ENCODE peak calls at places on chromosomes 1 and 21, in ten cellular contexts. E, N, P, W, Y, L, H, S, X and B are unnamed samples.

GRCh38 chr1:205449750-205450443 is 5.9 kb downstream of the BLACAT1 start:
- DNase-seq in W (no peak), P (no peak), S (peak), L (peak), N (peak), H (no peak), E (no peak), Y (peak), X (no peak), B (no peak)

GRCh38 chr1:24696756-24697330 is 48.4 kb upstream of the CLIC4 start:
- DNase-seq in W (no peak), H (no peak), X (no peak), L (no peak), E (no peak), Y (no peak), S (no peak), N (no peak), P (no peak), B (no peak)

GRCh38 chr1:16630661-16631247 is 17.4 kb upstream of the NBPF1 start:
- DNase-seq in P (peak), Y (no peak), W (no peak), E (peak), X (peak), H (peak), N (no peak), S (no peak), L (no peak), B (peak)

GRCh38 chr1:183841950-183842816 is 37.3 kb downstream of the RGL1 start:
- DNase-seq in N (peak), Y (peak), H (no peak), S (no peak), W (peak), E (peak), P (no peak), X (peak), L (no peak), B (peak)

GRCh38 chr21:15000076-15000475 is 64.7 kb downstream of the NRIP1 start:
- DNase-seq in P (no peak), N (peak), S (no peak), L (no peak), Y (peak), X (no peak), E (no peak), W (no peak), H (no peak), B (no peak)

GRCh38 chr1:210364479-210364878 is 35.8 kb downstream of the HHAT start:
- DNase-seq in Y (no peak), X (no peak), L (peak), N (no peak), E (no peak), P (no peak), W (no peak), H (no peak), S (no peak), B (no peak)

GRCh38 chr21:26124421-26124833 is 46.1 kb downstream of the APP start:
- DNase-seq in W (no peak), L (no peak), X (no peak), E (no peak), N (peak), P (no peak), S (peak), Y (peak), H (no peak), B (no peak)

GRCh38 chr1:42259739-42260064 is 75.3 kb downstream of the FOXJ3 start:
- DNase-seq in L (no peak), E (no peak), X (no peak), Y (peak), W (no peak), H (no peak), S (no peak), N (no peak), P (no peak), B (no peak)

GRCh38 chr1:213138391-213138790 is 87.3 kb downstream of the RPS6KC1 start:
- DNase-seq in W (no peak), L (no peak), N (no peak), S (no peak), X (no peak), E (no peak), H (no peak), P (no peak), Y (no peak), B (no peak)

GRCh38 chr1:241464985-241465384 is 54.6 kb downstream of the FH start:
- DNase-seq in P (no peak), E (no peak), Y (no peak), S (peak), X (no peak), N (no peak), H (no peak), L (no peak), W (no peak), B (no peak)

GRCh38 chr1:209150114-209150513 is 433.4 kb upstream of the CAMK1G start:
- DNase-seq in Y (peak), P (no peak), L (no peak), S (peak), W (no peak), N (peak), X (no peak), E (peak), H (no peak), B (no peak)

GRCh38 chr1:232130815-232131474 is 499.0 kb downstream of the SIPA1L2 start:
- DNase-seq in P (no peak), Y (no peak), H (no peak), X (no peak), W (no peak), L (no peak), S (peak), E (no peak), N (no peak), B (no peak)

GRCh38 chr1:237591353-237591752 is 299.4 kb downstream of the ZP4 start:
- DNase-seq in P (no peak), H (no peak), E (no peak), L (no peak), W (no peak), S (no peak), N (no peak), Y (no peak), X (no peak), B (no peak)

GRCh38 chr1:180145446-180145845 is 9.2 kb upstream of the QSOX1 start:
- DNase-seq in Y (no peak), N (no peak), S (no peak), E (no peak), X (no peak), H (no peak), L (no peak), W (no peak), P (no peak), B (no peak)

GRCh38 chr1:53359934-53360276 is 32.0 kb upstream of the LRP8 start:
- DNase-seq in P (no peak), W (no peak), X (no peak), E (no peak), S (no peak), H (peak), Y (no peak), L (no peak), N (no peak), B (no peak)

GRCh38 chr1:9278585-9279153 is 14.0 kb upstream of the SPSB1 start:
- DNase-seq in Y (no peak), L (peak), S (no peak), E (no peak), H (no peak), N (no peak), X (no peak), P (no peak), W (no peak), B (no peak)

GRCh38 chr1:90381598-90381997 is 335.5 kb downstream of the BARHL2 start:
- DNase-seq in Y (no peak), E (no peak), W (no peak), N (no peak), L (no peak), H (no peak), S (no peak), X (no peak), P (no peak), B (no peak)

GRCh38 chr1:221381858-221382623 is 359.8 kb downstream of the DUSP10 start:
- DNase-seq in E (no peak), P (no peak), H (no peak), N (peak), W (no peak), S (peak), X (no peak), L (no peak), Y (no peak), B (no peak)

GRCh38 chr1:206021008-206021795 is 2.5 kb downstream of the CTSE start:
- DNase-seq in W (no peak), N (no peak), H (no peak), L (no peak), X (no peak), Y (no peak), E (no peak), S (no peak), P (no peak), B (no peak)

GRCh38 chr21:31343680-31344480 is at the start of gene TIAM1:
- DNase-seq in S (peak), L (peak), H (no peak), X (no peak), Y (peak), P (peak), N (peak), E (peak), W (peak), B (peak)

GRCh38 chr1:6011161-6011945 is 19.1 kb upstream of the NPHP4 start:
- DNase-seq in S (no peak), X (no peak), N (no peak), H (no peak), E (no peak), Y (no peak), W (no peak), L (no peak), P (no peak), B (no peak)

GRCh38 chr1:207502726-207503125 is 6.8 kb downstream of the CR1 start:
- DNase-seq in S (peak), N (no peak), H (no peak), Y (no peak), X (no peak), P (no peak), W (no peak), L (no peak), E (no peak), B (no peak)

GRCh38 chr1:155776414-155776813 is 80.6 kb downstream of the GON4L start:
- DNase-seq in X (no peak), L (no peak), E (no peak), Y (no peak), W (no peak), H (no peak), P (no peak), S (peak), N (peak), B (no peak)

GRCh38 chr1:102002057-102002456 is 5.3 kb upstream of the OLFM3 start:
- DNase-seq in E (no peak), P (no peak), L (no peak), X (no peak), H (no peak), Y (no peak), S (no peak), W (no peak), N (no peak), B (no peak)

DNA sequence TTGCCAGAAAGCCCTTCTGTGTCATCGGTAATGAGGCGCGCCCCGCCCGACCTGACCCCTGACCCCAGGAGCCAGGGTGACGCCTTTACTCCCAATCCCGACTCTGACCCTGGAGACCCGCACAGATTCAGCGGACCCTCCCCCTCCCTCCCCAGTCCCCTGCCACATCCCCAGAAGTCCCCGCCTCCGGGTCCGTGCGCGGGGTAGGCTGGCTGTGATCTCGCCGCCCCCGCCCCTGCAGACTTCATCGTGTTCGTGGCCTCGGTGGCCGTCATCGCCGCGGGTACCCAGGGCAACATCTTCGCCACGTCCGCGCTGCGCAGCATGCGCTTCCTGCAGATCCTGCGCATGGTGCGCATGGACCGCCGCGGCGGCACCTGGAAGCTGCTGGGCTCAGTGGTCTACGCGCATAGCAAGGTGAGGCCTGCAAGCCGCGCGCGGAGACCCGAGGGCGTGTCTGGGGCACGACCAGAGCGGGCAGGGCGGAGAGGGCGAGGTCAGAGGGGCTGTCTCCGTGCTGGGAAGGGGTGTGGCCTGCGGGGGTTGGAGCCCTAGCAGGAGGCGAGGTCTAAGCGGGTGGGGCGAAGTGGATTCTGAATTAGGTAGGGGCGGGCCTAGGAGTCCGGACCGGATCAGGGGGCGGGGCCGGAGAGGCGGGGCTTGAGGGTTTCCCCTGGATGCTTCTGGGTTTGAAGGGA is 34.8 kb downstream of the KCNQ4 start:
- DNase-seq in H (peak), P (no peak), N (no peak), X (peak), L (peak), W (peak), Y (no peak), E (peak), S (peak), B (no peak)
- H3K4me3 ChIP-seq in H (peak), P (peak), N (peak), X (peak), L (no peak), W (peak), Y (peak), E (no peak), S (peak), B (no peak)

GRCh38 chr1:27153927-27154358 is 982 bp downstream of the SLC9A1 start:
- DNase-seq in X (no peak), W (no peak), L (no peak), S (no peak), H (no peak), Y (no peak), P (no peak), N (no peak), E (no peak), B (no peak)

GRCh38 chr1:27150641-27151040 is 4.3 kb downstream of the SLC9A1 start:
- DNase-seq in X (no peak), N (no peak), L (no peak), Y (no peak), S (no peak), H (no peak), W (no peak), P (no peak), E (no peak), B (no peak)

GRCh38 chr1:27152829-27153548 is 1.9 kb downstream of the SLC9A1 start:
- DNase-seq in S (no peak), W (no peak), H (no peak), Y (no peak), P (no peak), E (no peak), N (no peak), X (no peak), L (no peak), B (no peak)

GRCh38 chr1:27153549-27153886 is 1.4 kb downstream of the SLC9A1 start:
- DNase-seq in S (no peak), W (no peak), P (no peak), N (peak), H (no peak), Y (peak), X (no peak), E (no peak), L (peak), B (no peak)

GRCh38 chr1:27152004-27152828 is 2.7 kb downstream of the SLC9A1 start:
- DNase-seq in E (peak), X (no peak), P (no peak), L (peak), S (no peak), N (peak), W (no peak), Y (no peak), H (no peak), B (no peak)
- H3K27ac ChIP-seq in E (peak), X (peak), P (peak), L (peak), S (no peak), N (no peak), W (no peak), Y (no peak), H (no peak), B (peak)

GRCh38 chr1:153531638-153532037 is 4.2 kb downstream of the S100A6 start:
- DNase-seq in L (no peak), S (no peak), P (no peak), E (no peak), N (no peak), X (no peak), W (no peak), Y (no peak), H (no peak), B (peak)
- H3K4me3 ChIP-seq in L (no peak), S (no peak), P (no peak), E (no peak), N (no peak), X (no peak), W (no peak), Y (no peak), H (no peak), B (no peak)

GRCh38 chr21:36115138-36115710 is 19.7 kb upstream of the CBR3 start:
- DNase-seq in L (no peak), X (no peak), N (no peak), H (no peak), W (no peak), S (no peak), E (no peak), P (no peak), Y (no peak), B (no peak)
- H3K27ac ChIP-seq in L (no peak), X (no peak), N (no peak), H (no peak), W (no peak), S (no peak), E (no peak), P (no peak), Y (no peak), B (no peak)